ENCODE peak calls at places on chromosome 5, in five cellular contexts. L, P, A, J and S are unnamed samples.

GRCh38 chr5:96721351-96721970 is 59.3 kb downstream of the CAST start:
- DNase-seq in A (no peak), J (no peak), L (no peak), P (no peak), S (no peak)

GRCh38 chr5:305459-305858 is 16.1 kb upstream of the AHRR start:
- DNase-seq in J (no peak), A (no peak), L (no peak), P (no peak), S (no peak)

GRCh38 chr5:141681695-141682641 is at the start of gene ARAP3:
- DNase-seq in P (peak), L (no peak), A (peak), J (peak), S (no peak)

GRCh38 chr5:154770111-154770510 is 14.9 kb downstream of the LARP1 start:
- DNase-seq in A (no peak), J (no peak), L (no peak), P (no peak), S (no peak)

GRCh38 chr5:142772766-142773293 is 2.7 kb downstream of the ARHGAP26 start:
- DNase-seq in P (no peak), J (no peak), L (no peak), A (no peak), S (no peak)

GRCh38 chr5:180333661-180334060 is 19.5 kb downstream of the GFPT2 start:
- DNase-seq in P (no peak), A (no peak), L (no peak), J (no peak), S (no peak)

GRCh38 chr5:173972844-173973613 is 15.9 kb upstream of the C5orf47 start:
- DNase-seq in J (peak), A (peak), P (peak), L (peak), S (peak)

GRCh38 chr5:65625743-65626142 is 916 bp downstream of the SHLD3 start:
- DNase-seq in L (no peak), P (no peak), A (no peak), J (no peak), S (no peak)

GRCh38 chr5:1059884-1060263 is 51.3 kb downstream of the NKD2 start:
- DNase-seq in A (no peak), J (no peak), P (no peak), L (no peak), S (no peak)

GRCh38 chr5:127086583-127086982 is 13.3 kb upstream of the C5orf63 start:
- DNase-seq in L (no peak), A (no peak), P (no peak), J (no peak), S (no peak)

GRCh38 chr5:153831976-153832375 is 206.7 kb downstream of the FAM114A2 start:
- DNase-seq in L (no peak), P (no peak), J (peak), A (peak), S (peak)

GRCh38 chr5:111954516-111955337 is 197.7 kb upstream of the NREP start:
- DNase-seq in P (no peak), A (peak), L (no peak), J (no peak), S (no peak)

GRCh38 chr5:172437445-172438303 is 16.7 kb downstream of the SH3PXD2B start:
- DNase-seq in L (no peak), P (no peak), A (no peak), J (peak), S (no peak)

GRCh38 chr5:157518963-157519362 is 56.6 kb downstream of the ADAM19 start:
- DNase-seq in L (no peak), P (no peak), J (no peak), A (peak), S (no peak)

GRCh38 chr5:3997670-3998069 is 402.0 kb downstream of the IRX1 start:
- DNase-seq in P (no peak), L (no peak), J (no peak), A (no peak), S (no peak)